ENCODE peak calls at places on chromosomes 6 and 20, in eight cellular contexts. R, M, D, V, Q, A, F and H are unnamed samples.

GRCh38 chr6:16132909-16133308 is 4.0 kb downstream of the MYLIP start:
- DNase-seq in R (no peak), M (no peak), D (no peak), V (no peak), Q (no peak), A (no peak), F (no peak), H (no peak)

GRCh38 chr20:2984956-2985661 is 58.3 kb upstream of the GNRH2 start:
- DNase-seq in R (peak; percentile 33), M (peak; percentile 71), D (no peak), V (no peak), Q (no peak), A (no peak), F (no peak), H (peak; percentile 47)

GRCh38 chr6:157012355-157012754 is 235.2 kb downstream of the ARID1B start:
- DNase-seq in R (no peak), M (no peak), D (no peak), V (no peak), Q (no peak), A (no peak), F (no peak), H (no peak)

GRCh38 chr6:166624275-166624674 is 2.8 kb downstream of the RPS6KA2 start:
- DNase-seq in R (no peak), M (peak; percentile 67), D (no peak), V (peak; percentile 86), Q (no peak), A (no peak), F (no peak), H (no peak)

GRCh38 chr6:35955970-35956369 is 35.1 kb upstream of the SRPK1 start:
- DNase-seq in R (no peak), M (no peak), D (no peak), V (no peak), Q (no peak), A (no peak), F (no peak), H (no peak)

GRCh38 chr20:61828891-61829290 is 236.8 kb downstream of the TAF4 start:
- DNase-seq in R (no peak), M (no peak), D (peak; percentile 58), V (no peak), Q (no peak), A (no peak), F (no peak), H (no peak)

GRCh38 chr20:25160457-25160856 is 35.1 kb upstream of the ENTPD6 start:
- DNase-seq in R (no peak), M (no peak), D (no peak), V (no peak), Q (no peak), A (no peak), F (no peak), H (no peak)

GRCh38 chr6:136669299-136669699 is 119.1 kb upstream of the MAP7 start:
- DNase-seq in R (no peak), M (peak; percentile 89), D (no peak), V (peak; percentile 2), Q (no peak), A (no peak), F (no peak), H (no peak)

GRCh38 chr20:45305262-45305661 is 1.4 kb upstream of the RBPJL start:
- DNase-seq in R (no peak), M (no peak), D (no peak), V (no peak), Q (no peak), A (no peak), F (no peak), H (no peak)

GRCh38 chr6:134315974-134316391 is 1.9 kb downstream of the SGK1 start:
- DNase-seq in R (no peak), M (no peak), D (no peak), V (no peak), Q (no peak), A (no peak), F (no peak), H (no peak)

GRCh38 chr6:108164537-108164814 is 1.3 kb upstream of the NR2E1 start:
- DNase-seq in R (no peak), M (no peak), D (no peak), V (no peak), Q (no peak), A (no peak), F (no peak), H (no peak)

GRCh38 chr6:83215131-83216047 is 22.2 kb downstream of the RWDD2A start:
- DNase-seq in R (peak; percentile 27), M (peak; percentile 75), D (no peak), V (peak; percentile 67), Q (peak; percentile 42), A (peak; percentile 56), F (peak; percentile 64), H (peak; percentile 28)

GRCh38 chr6:14716499-14717146 is 529.2 kb upstream of the JARID2 start:
- DNase-seq in R (no peak), M (no peak), D (no peak), V (no peak), Q (no peak), A (no peak), F (no peak), H (no peak)

GRCh38 chr6:162683135-162683534 is 44.4 kb downstream of the PRKN start:
- DNase-seq in R (no peak), M (no peak), D (no peak), V (no peak), Q (no peak), A (no peak), F (no peak), H (no peak)

GRCh38 chr6:116316772-116317467 is 37.2 kb upstream of the TSPYL1 start:
- DNase-seq in R (no peak), M (no peak), D (no peak), V (no peak), Q (no peak), A (no peak), F (no peak), H (no peak)

GRCh38 chr6:91166271-91166670 is 579.4 kb upstream of the MAP3K7 start:
- DNase-seq in R (no peak), M (no peak), D (no peak), V (no peak), Q (no peak), A (no peak), F (no peak), H (no peak)

GRCh38 chr20:57622201-57622570 is 2.0 kb upstream of the ZBP1 start:
- DNase-seq in R (no peak), M (no peak), D (no peak), V (no peak), Q (no peak), A (no peak), F (no peak), H (no peak)

GRCh38 chr6:151092561-151092960 is 147.2 kb upstream of the AKAP12 start:
- DNase-seq in R (no peak), M (no peak), D (no peak), V (no peak), Q (no peak), A (no peak), F (no peak), H (no peak)